ENCODE peak calls at places on chromosome 14, in four cellular contexts. N is adrenal gland, V is HEK293T, U is NCI-H1436. Y is an unnamed sample.
A peak's percentile ranks its signal among the peaks of the same experiment; 100 is the strongest.

GRCh38 chr14:37985826-37986470 is 221.8 kb upstream of the SSTR1 start:
- DNase-seq in U (peak; percentile 45), V (peak; percentile 31), N (peak; percentile 68), Y (peak; percentile 53)

GRCh38 chr14:31746326-31746725 is 185.1 kb downstream of the NUBPL start:
- DNase-seq in V (no peak), U (no peak), N (no peak), Y (no peak)

GRCh38 chr14:95063391-95063790 is 93.9 kb downstream of the DICER1 start:
- DNase-seq in N (no peak), U (no peak), V (no peak), Y (no peak)

GRCh38 chr14:92302481-92302880 is 20.5 kb upstream of the SLC24A4 start:
- DNase-seq in V (no peak), U (no peak), N (no peak), Y (peak; percentile 30)

GRCh38 chr14:20384886-20385285 is 28.4 kb downstream of the TEP1 start:
- DNase-seq in N (no peak), V (no peak), U (no peak), Y (no peak)

GRCh38 chr14:53412819-53413664 is 259.9 kb upstream of the DDHD1 start:
- DNase-seq in N (no peak), V (peak; percentile 26), U (no peak), Y (no peak)

GRCh38 chr14:47392351-47392750 is 283.1 kb downstream of the MDGA2 start:
- DNase-seq in N (no peak), U (no peak), V (no peak), Y (no peak)

GRCh38 chr14:68297871-68298468 is 478.4 kb downstream of the RAD51B start:
- DNase-seq in V (no peak), U (no peak), N (no peak), Y (no peak)

GRCh38 chr14:50929506-50929905 is 14.8 kb downstream of the PYGL start:
- DNase-seq in V (no peak), N (no peak), U (no peak), Y (no peak)

GRCh38 chr14:61545716-61546455 is 149.4 kb upstream of the HIF1A start:
- DNase-seq in V (no peak), U (no peak), N (no peak), Y (no peak)

GRCh38 chr14:39233680-39234326 is at the start of gene MIA2:
- DNase-seq in U (no peak), N (no peak), V (no peak), Y (no peak)

GRCh38 chr14:101364503-101365328 is 196.6 kb upstream of the DIO3 start:
- DNase-seq in U (no peak), N (peak; percentile 80), V (no peak), Y (peak; percentile 88)

GRCh38 chr14:51859136-51859535 is 1.3 kb upstream of the GNG2 start:
- DNase-seq in N (no peak), U (no peak), V (no peak), Y (no peak)

GRCh38 chr14:100031506-100032281 is 33.5 kb upstream of the EVL start:
- DNase-seq in N (peak; percentile 85), V (no peak), U (no peak), Y (no peak)

GRCh38 chr14:105195533-105196227 is 14.6 kb upstream of the NUDT14 start:
- DNase-seq in V (no peak), U (no peak), N (no peak), Y (no peak)

GRCh38 chr14:99029150-99029915 is 242.7 kb downstream of the BCL11B start:
- DNase-seq in V (no peak), N (no peak), U (no peak), Y (no peak)

GRCh38 chr14:25406818-25407217 is 356.9 kb upstream of the STXBP6 start:
- DNase-seq in N (peak; percentile 57), U (no peak), V (peak; percentile 39), Y (peak; percentile 89)

GRCh38 chr14:79515158-79515557 is 696.1 kb downstream of the DIO2 start:
- DNase-seq in V (no peak), U (no peak), N (no peak), Y (no peak)

GRCh38 chr14:61341275-61342210 is 20.2 kb downstream of the PRKCH start:
- DNase-seq in U (no peak), N (no peak), V (no peak), Y (no peak)

GRCh38 chr14:89401783-89402182 is 15.2 kb downstream of the FOXN3 start:
- DNase-seq in N (no peak), U (no peak), V (no peak), Y (no peak)

GRCh38 chr14:89367449-89368120 is 49.4 kb downstream of the FOXN3 start:
- DNase-seq in N (peak; percentile 51), U (no peak), V (no peak), Y (no peak)

GRCh38 chr14:24058260-24058950 is 6.6 kb downstream of the CARMIL3 start:
- DNase-seq in N (peak; percentile 92), U (peak; percentile 20), V (peak; percentile 85), Y (peak; percentile 94)

GRCh38 chr14:96201157-96201556 is 3.5 kb upstream of the BDKRB2 start:
- DNase-seq in U (no peak), N (no peak), V (no peak), Y (no peak)

GRCh38 chr14:104545151-104545931 is 34.2 kb upstream of the C14orf180 start:
- DNase-seq in U (no peak), V (no peak), N (no peak), Y (no peak)

GRCh38 chr14:66746316-66747006 is 238.5 kb downstream of the GPHN start:
- DNase-seq in V (peak; percentile 30), U (no peak), N (peak; percentile 54), Y (peak; percentile 53)

GRCh38 chr14:101707285-101707842 is 54.1 kb upstream of the PPP2R5C start:
- DNase-seq in N (peak; percentile 81), U (peak; percentile 74), V (peak; percentile 76), Y (peak; percentile 65)

GRCh38 chr14:66311935-66312334 is 174.2 kb upstream of the CCDC196 start:
- DNase-seq in U (peak; percentile 41), N (no peak), V (no peak), Y (no peak)

GRCh38 chr14:47278233-47278842 is 397.1 kb downstream of the MDGA2 start:
- DNase-seq in U (peak; percentile 20), N (peak; percentile 81), V (peak; percentile 60), Y (peak; percentile 80)

GRCh38 chr14:92686763-92687427 is 61.5 kb downstream of the LGMN start:
- DNase-seq in N (peak; percentile 90), V (peak; percentile 94), U (peak; percentile 72), Y (peak; percentile 83)